ENCODE peak calls at places on chromosome 5, in eight cellular contexts. V is D341Med, M is cerebellum, B is fibroblast of the aortic adventitia, W is NCI-H748 treated with DMSO at 0.1 percent for 48 hours, D is dermis microvascular lymphatic vessel endothelial cell, Q is NB4, L is mammary epithelial cell. H is an unnamed sample.

GRCh38 chr5:65815156-65815555 is 93.2 kb downstream of the NLN start:
- DNase-seq in L (no peak), B (no peak), M (no peak), Q (peak; percentile 47), W (no peak), D (peak; percentile 42), V (no peak), H (no peak)

GRCh38 chr5:73380710-73381586 is 67.6 kb downstream of the FOXD1 start:
- DNase-seq in Q (peak; percentile 4), M (no peak), B (no peak), L (no peak), D (no peak), V (no peak), W (no peak), H (no peak)

GRCh38 chr5:32147236-32147635 is 26.9 kb downstream of the GOLPH3 start:
- DNase-seq in D (no peak), M (no peak), B (peak; percentile 30), W (no peak), L (no peak), V (no peak), Q (peak; percentile 43), H (no peak)

GRCh38 chr5:20248102-20248501 is 260.1 kb upstream of the CDH18 start:
- DNase-seq in W (no peak), Q (no peak), M (no peak), V (no peak), D (no peak), B (no peak), L (peak; percentile 4), H (no peak)

GRCh38 chr5:3899093-3899492 is 303.5 kb downstream of the IRX1 start:
- DNase-seq in L (no peak), V (no peak), W (no peak), B (no peak), Q (no peak), D (no peak), M (no peak), H (no peak)

GRCh38 chr5:52150501-52150900 is 637.2 kb upstream of the ITGA1 start:
- DNase-seq in B (no peak), M (no peak), L (no peak), V (no peak), Q (no peak), W (peak; percentile 95), D (no peak), H (no peak)

GRCh38 chr5:90528704-90529233 is 615 bp downstream of the LYSMD3 start:
- DNase-seq in L (peak; percentile 21), Q (peak; percentile 31), W (no peak), V (no peak), B (peak; percentile 32), D (peak; percentile 25), M (no peak), H (peak; percentile 56)

GRCh38 chr5:1169608-1170115 is 31.7 kb upstream of the SLC6A19 start:
- DNase-seq in L (no peak), M (no peak), B (no peak), V (no peak), W (no peak), D (no peak), Q (no peak), H (no peak)

GRCh38 chr5:99900302-99900811 is 634.8 kb upstream of the FAM174A start:
- DNase-seq in V (no peak), W (no peak), B (no peak), D (peak; percentile 77), Q (no peak), L (peak; percentile 45), M (no peak), H (no peak)

GRCh38 chr5:83000448-83000847 is 76.7 kb downstream of the TMEM167A start:
- DNase-seq in W (no peak), L (no peak), B (peak; percentile 5), M (no peak), D (no peak), Q (no peak), V (no peak), H (no peak)

GRCh38 chr5:176888865-176889165 is 10.3 kb downstream of the HK3 start:
- DNase-seq in V (no peak), Q (no peak), L (no peak), D (no peak), W (no peak), B (no peak), M (no peak), H (no peak)

GRCh38 chr5:9284781-9285307 is 261.0 kb downstream of the SEMA5A start:
- DNase-seq in L (no peak), W (no peak), D (no peak), B (peak; percentile 93), M (no peak), V (no peak), Q (no peak), H (no peak)

H was measured in Karpas-422.